ENCODE peak calls at places on chromosome 17, in five cellular contexts. F is stimulated activated CD8-positive, alpha-beta memory T cell treated with anti-CD3 and anti-CD28 coated beads, Interleukin-4, amount 100 ng/mL, for 1 hour; C is spleen; Q is BJ; G is GM23338. J is an unnamed sample.

GRCh38 chr17:72270530-72270929 is 149.7 kb downstream of the SOX9 start:
- DNase-seq in F (no peak), Q (no peak), C (no peak), G (no peak), J (no peak)

GRCh38 chr17:65529761-65530157 is 31.7 kb downstream of the AXIN2 start:
- DNase-seq in G (peak; percentile 41), Q (no peak), C (peak; percentile 54), F (no peak), J (no peak)

GRCh38 chr17:48023408-48024148 is 14.0 kb downstream of the COPZ2 start:
- DNase-seq in Q (no peak), C (peak; percentile 92), F (no peak), G (peak; percentile 95), J (peak; percentile 98)

GRCh38 chr17:8075574-8076342 is 11.8 kb downstream of the ALOX12B start:
- DNase-seq in Q (no peak), F (no peak), C (peak; percentile 58), G (no peak), J (peak; percentile 61)

GRCh38 chr17:73989671-73990070 is 213.8 kb upstream of the RPL38 start:
- DNase-seq in Q (no peak), G (no peak), F (no peak), C (peak; percentile 67), J (no peak)

GRCh38 chr17:68587847-68588246 is 13.3 kb downstream of the FAM20A start:
- DNase-seq in Q (no peak), C (no peak), G (no peak), F (no peak), J (no peak)

GRCh38 chr17:79082311-79083190 is 7.9 kb downstream of the ENGASE start:
- DNase-seq in G (peak; percentile 78), Q (no peak), F (peak; percentile 21), C (peak; percentile 85), J (peak; percentile 83)

GRCh38 chr17:67438669-67439068 is 61.6 kb downstream of the PITPNC1 start:
- DNase-seq in Q (no peak), F (no peak), C (no peak), G (peak; percentile 50), J (no peak)

GRCh38 chr17:41278176-41278955 is 2.9 kb downstream of the KRTAP9-7 start:
- DNase-seq in C (no peak), Q (no peak), G (no peak), F (no peak), J (no peak)

GRCh38 chr17:21524211-21524591 is 148.0 kb downstream of the KCNJ12 start:
- DNase-seq in F (no peak), Q (no peak), G (no peak), C (no peak), J (no peak)

GRCh38 chr17:80663783-80664206 is 119.2 kb downstream of the RPTOR start:
- DNase-seq in G (no peak), Q (no peak), C (no peak), F (no peak), J (no peak)

GRCh38 chr17:27489045-27489715 is 32.9 kb downstream of the KSR1 start:
- DNase-seq in Q (peak; percentile 31), F (no peak), C (peak; percentile 81), G (no peak), J (no peak)

GRCh38 chr17:50423553-50424159 is 2.4 kb upstream of the ACSF2 start:
- DNase-seq in G (peak; percentile 32), F (no peak), Q (peak; percentile 44), C (no peak), J (no peak)

GRCh38 chr17:50681260-50682200 is 26.2 kb downstream of the ANKRD40 start:
- DNase-seq in Q (no peak), G (peak; percentile 71), F (no peak), C (peak; percentile 54), J (no peak)

GRCh38 chr17:57166803-57167202 is 81.8 kb downstream of the AKAP1 start:
- DNase-seq in G (peak; percentile 62), F (no peak), Q (no peak), C (no peak), J (no peak)

GRCh38 chr17:59387351-59388069 is 56.1 kb downstream of the YPEL2 start:
- DNase-seq in C (no peak), G (no peak), Q (no peak), F (no peak), J (no peak)

GRCh38 chr17:42783062-42783777 is 2.8 kb downstream of the WNK4 start:
- DNase-seq in F (no peak), C (no peak), Q (no peak), G (no peak), J (no peak)

GRCh38 chr17:72004476-72005331 is 116.1 kb upstream of the SOX9 start:
- DNase-seq in Q (no peak), C (no peak), F (no peak), G (peak; percentile 10), J (no peak)